ENCODE peak calls at places on chromosomes 3 and 15, in eight cellular contexts. W, O, G, E, N, M, X and K are unnamed samples. For H3K4me1, the result is how much of the 10 kb centered on the place peaks cover.

GRCh38 chr3:186281172-186281571 is 80.9 kb downstream of the DGKG start:
- DNase-seq in W (peak), O (no peak), G (no peak), E (peak), N (no peak), M (no peak), X (peak), K (no peak)

GRCh38 chr3:16511561-16512434 is 1.7 kb downstream of the RFTN1 start:
- DNase-seq in W (no peak), O (peak), G (peak), E (peak), N (peak), M (no peak), X (peak), K (peak)

GRCh38 chr3:130699765-130700164 is 46.9 kb downstream of the PIK3R4 start:
- DNase-seq in W (peak), O (no peak), G (no peak), E (no peak), N (no peak), M (no peak), X (peak), K (no peak)

GRCh38 chr15:60370804-60371700 is 26.7 kb downstream of the ANXA2 start:
- DNase-seq in W (peak), O (peak), G (peak), E (peak), N (peak), M (peak), X (peak), K (peak)

GRCh38 chr15:69417581-69417980 is 3.4 kb downstream of the KIF23 start:
- DNase-seq in W (no peak), O (no peak), G (no peak), E (no peak), N (no peak), M (no peak), X (no peak), K (no peak)

GRCh38 chr3:128278761-128279593 is 125.7 kb downstream of the EEFSEC start:
- DNase-seq in W (no peak), O (peak), G (peak), E (peak), N (peak), M (no peak), X (peak), K (peak)

GRCh38 chr15:25725758-25726157 is 137.4 kb downstream of the ATP10A start:
- DNase-seq in W (no peak), O (no peak), G (no peak), E (peak), N (no peak), M (no peak), X (no peak), K (no peak)

GRCh38 chr3:138479355-138479964 is 45.0 kb downstream of the ESYT3 start:
- DNase-seq in W (peak), O (no peak), G (no peak), E (no peak), N (no peak), M (peak), X (peak), K (no peak)

GRCh38 chr3:123935830-123936229 is 25.2 kb downstream of the CCDC14 start:
- DNase-seq in W (no peak), O (no peak), G (no peak), E (no peak), N (no peak), M (no peak), X (no peak), K (no peak)
- H3K4me3 ChIP-seq in W (no peak), O (no peak), G (no peak), E (no peak), N (no peak), M (no peak), X (no peak), K (no peak)

DNA sequence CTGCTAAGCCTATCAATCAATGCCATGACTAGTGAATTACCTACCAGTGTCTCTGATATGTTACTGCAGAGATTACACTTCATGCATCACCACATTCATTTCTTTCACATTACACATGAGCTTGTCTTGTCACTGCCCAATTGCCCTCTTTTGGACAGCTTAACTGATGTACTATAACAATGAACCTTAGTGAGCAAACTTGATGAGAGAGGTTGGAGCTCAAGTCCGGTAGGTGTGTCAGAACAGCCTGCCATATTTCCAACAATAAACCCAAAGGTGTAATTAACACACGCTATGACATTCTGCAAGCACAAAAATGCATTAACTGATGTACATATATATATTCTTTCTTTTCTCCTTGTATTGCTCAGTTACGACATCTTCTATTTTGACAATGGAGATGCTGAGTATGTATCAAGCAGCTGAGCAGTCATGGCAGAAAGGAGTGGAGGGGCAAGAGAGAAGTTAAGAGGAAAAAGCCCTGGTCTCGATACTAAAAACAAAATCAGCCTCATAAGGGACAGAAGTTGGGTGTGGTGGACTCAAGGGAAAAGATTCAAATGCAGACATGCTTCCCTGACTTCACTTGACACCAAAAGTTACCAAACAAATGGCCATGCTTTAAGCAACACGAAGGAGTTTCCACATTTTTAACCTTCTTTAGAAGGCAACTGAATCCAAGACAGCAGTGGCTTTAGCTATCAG is 538.2 kb downstream of the FOXP1 start:
- DNase-seq in W (no peak), O (no peak), G (no peak), E (no peak), N (no peak), M (no peak), X (no peak), K (no peak)
- H3K4me1 ChIP-seq in W (under half), O (under half), G (under half), E (under half), N (half or more), M (under half), X (under half), K (under half)

GRCh38 chr15:70614221-70614620 is 149.1 kb downstream of the UACA start:
- DNase-seq in W (no peak), O (no peak), G (no peak), E (no peak), N (no peak), M (no peak), X (no peak), K (no peak)

GRCh38 chr15:70615435-70616310 is 147.7 kb downstream of the UACA start:
- DNase-seq in W (no peak), O (no peak), G (no peak), E (peak), N (no peak), M (no peak), X (no peak), K (no peak)

GRCh38 chr15:70617076-70617910 is 146.1 kb downstream of the UACA start:
- DNase-seq in W (peak), O (no peak), G (no peak), E (no peak), N (no peak), M (no peak), X (no peak), K (no peak)

GRCh38 chr15:70618929-70619328 is 144.4 kb downstream of the UACA start:
- DNase-seq in W (peak), O (no peak), G (no peak), E (no peak), N (no peak), M (no peak), X (no peak), K (no peak)

GRCh38 chr15:70617911-70618287 is 145.5 kb downstream of the UACA start:
- DNase-seq in W (no peak), O (no peak), G (no peak), E (no peak), N (no peak), M (no peak), X (no peak), K (no peak)
- H3K4me3 ChIP-seq in W (no peak), O (no peak), G (no peak), E (no peak), N (no peak), M (no peak), X (no peak), K (no peak)

DNA sequence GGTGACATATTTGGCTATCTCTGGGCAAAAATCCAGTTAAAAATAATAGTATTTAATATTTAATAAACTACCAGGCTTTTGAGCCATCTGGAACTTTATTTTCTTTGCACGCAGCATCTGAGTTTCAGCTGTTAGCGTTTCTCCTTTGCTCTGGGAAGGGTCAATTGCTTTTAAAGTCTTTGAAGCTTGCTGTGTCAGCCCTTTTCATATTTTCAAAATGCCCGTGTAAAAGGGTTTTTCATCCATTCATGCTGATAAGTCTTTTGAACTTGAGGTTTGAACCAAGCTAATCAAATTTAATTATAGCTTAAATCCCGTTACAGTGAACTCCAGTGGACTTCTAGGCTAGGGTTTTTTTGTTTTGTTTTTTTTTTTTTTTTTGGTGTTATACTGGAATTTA is 79.1 kb downstream of the SLC25A26 start:
- DNase-seq in W (no peak), O (no peak), G (no peak), E (no peak), N (no peak), M (no peak), X (no peak), K (no peak)
- H3K4me1 ChIP-seq in W (under half), O (under half), G (under half), E (under half), N (under half), M (under half), X (under half), K (under half)

DNA sequence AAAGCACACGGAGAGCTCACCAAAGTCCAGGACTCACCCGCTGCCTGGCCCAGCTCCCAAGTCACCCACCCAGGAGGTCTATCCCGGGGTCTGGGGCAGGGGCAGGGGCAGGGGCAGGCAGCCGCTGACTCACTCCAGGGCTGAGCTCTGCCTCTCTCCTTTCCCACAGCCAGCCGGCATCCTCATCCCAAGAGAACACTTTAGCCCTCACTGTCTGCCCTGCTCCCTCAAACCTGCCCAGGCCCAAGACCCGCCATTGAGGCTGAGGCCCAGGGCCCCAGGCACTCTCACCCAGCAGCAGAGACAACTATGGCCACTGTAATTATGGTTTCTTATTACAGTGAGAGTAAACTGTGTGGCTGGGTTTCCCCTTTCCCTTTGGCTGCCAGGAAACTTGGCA is 53.1 kb downstream of the IQSEC1 start:
- DNase-seq in W (no peak), O (peak), G (no peak), E (no peak), N (no peak), M (no peak), X (no peak), K (no peak)
- H3K4me3 ChIP-seq in W (no peak), O (peak), G (no peak), E (no peak), N (no peak), M (no peak), X (no peak), K (no peak)

GRCh38 chr3:42526616-42527367 is 24.3 kb downstream of the VIPR1 start:
- DNase-seq in W (no peak), O (no peak), G (no peak), E (no peak), N (no peak), M (no peak), X (no peak), K (no peak)

GRCh38 chr3:42527368-42527917 is 25.0 kb downstream of the VIPR1 start:
- DNase-seq in W (no peak), O (no peak), G (no peak), E (no peak), N (no peak), M (no peak), X (no peak), K (no peak)

GRCh38 chr3:42525212-42525611 is 22.8 kb downstream of the VIPR1 start:
- DNase-seq in W (no peak), O (no peak), G (no peak), E (no peak), N (no peak), M (no peak), X (no peak), K (no peak)

GRCh38 chr3:42529463-42529862 is 27.0 kb downstream of the VIPR1 start:
- DNase-seq in W (no peak), O (peak), G (no peak), E (no peak), N (no peak), M (no peak), X (no peak), K (no peak)

GRCh38 chr3:42525736-42526345 is 23.4 kb downstream of the VIPR1 start:
- DNase-seq in W (no peak), O (no peak), G (no peak), E (no peak), N (no peak), M (no peak), X (no peak), K (no peak)
- H3K4me1 ChIP-seq in W (under half), O (under half), G (under half), E (under half), N (under half), M (under half), X (under half), K (under half)